ENCODE peak calls at places on chromosomes 13 and 19, in six cellular contexts. Z is pancreas, U is RWPE2, J is SK-N-SH, C is tibial nerve, R is left ventricle myocardium inferior. G is an unnamed sample.

GRCh38 chr19:29548483-29549085 is 22.8 kb downstream of the VSTM2B start:
- DNase-seq in Z (no peak), U (no peak), J (no peak), C (no peak), R (no peak), G (no peak)

GRCh38 chr13:49998714-49999624 is 2.1 kb downstream of the TRIM13 start:
- DNase-seq in Z (no peak), U (no peak), J (no peak), C (no peak), R (no peak), G (no peak)

GRCh38 chr19:31356587-31357314 is 7.5 kb upstream of the TSHZ3 start:
- DNase-seq in Z (no peak), U (no peak), J (peak), C (no peak), R (peak), G (no peak)

GRCh38 chr19:29819986-29820385 is 8.2 kb downstream of the CCNE1 start:
- DNase-seq in Z (no peak), U (no peak), J (no peak), C (no peak), R (no peak), G (no peak)

GRCh38 chr19:55041627-55042343 is 3.7 kb upstream of the GP6 start:
- DNase-seq in Z (no peak), U (no peak), J (no peak), C (no peak), R (no peak), G (no peak)

GRCh38 chr19:1267441-1268391 is 1.4 kb upstream of the CIRBP start:
- DNase-seq in Z (no peak), U (no peak), J (no peak), C (no peak), R (no peak), G (no peak)

GRCh38 chr19:44808463-44809371 is at the start of gene BCAM:
- DNase-seq in Z (peak), U (no peak), J (peak), C (peak), R (peak), G (no peak)

GRCh38 chr19:38412961-38413360 is 10.1 kb downstream of the FAM98C start:
- DNase-seq in Z (peak), U (no peak), J (no peak), C (no peak), R (no peak), G (no peak)

GRCh38 chr13:86945596-86945995 is 725.6 kb upstream of the SLITRK5 start:
- DNase-seq in Z (no peak), U (no peak), J (no peak), C (no peak), R (no peak), G (no peak)

GRCh38 chr13:20383058-20383457 is 142.6 kb downstream of the CRYL1 start:
- DNase-seq in Z (no peak), U (no peak), J (no peak), C (no peak), R (no peak), G (no peak)

DNA sequence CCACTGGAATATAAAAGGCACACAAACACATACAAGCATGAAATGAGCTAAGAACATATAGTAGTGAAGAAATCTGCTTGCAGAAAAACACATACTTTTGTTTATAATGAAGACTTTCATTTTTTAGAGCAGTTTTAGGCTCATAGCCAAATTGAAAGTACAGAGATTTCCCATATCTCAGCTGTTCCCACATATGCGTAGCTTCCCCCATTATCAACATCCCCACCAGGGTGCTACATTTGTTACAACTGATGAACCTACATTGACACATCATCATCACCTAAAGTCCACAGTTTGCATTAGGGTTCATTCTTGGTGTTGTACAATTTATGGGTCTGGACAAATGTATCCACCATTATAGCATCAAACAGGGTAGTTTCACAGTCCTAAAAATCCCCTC is 249.3 kb downstream of the KCTD12 start:
- DNase-seq in Z (no peak), U (no peak), J (no peak), C (no peak), R (no peak), G (no peak)
- H3K27ac ChIP-seq in Z (no peak), U (no peak), J (no peak), C (no peak), R (peak), G (no peak)

DNA sequence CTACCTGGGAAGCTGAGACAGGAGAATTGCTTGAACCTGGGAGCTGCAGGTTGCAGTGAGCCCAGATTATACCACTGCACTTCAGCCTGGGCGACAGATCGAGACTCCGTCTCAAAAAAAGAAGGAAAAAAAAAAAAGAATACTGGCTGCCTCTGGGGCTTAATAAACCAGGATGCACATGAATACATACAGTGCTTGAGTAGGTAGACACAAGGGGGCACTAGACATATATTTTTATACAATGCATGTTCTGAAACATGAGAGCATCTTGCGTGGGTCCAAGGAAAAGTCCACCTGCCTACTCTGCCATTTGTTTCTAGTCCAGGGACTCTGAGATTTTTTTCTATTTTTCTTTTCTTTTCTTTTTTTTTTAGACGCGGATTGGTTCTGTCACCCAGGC is 31.2 kb downstream of the KEAP1 start:
- DNase-seq in Z (no peak), U (no peak), J (peak), C (no peak), R (no peak), G (no peak)
- TF ChIP-seq CTCF in Z (no peak), U (peak), J (peak), C (no peak), R (peak), G (no peak)

DNA sequence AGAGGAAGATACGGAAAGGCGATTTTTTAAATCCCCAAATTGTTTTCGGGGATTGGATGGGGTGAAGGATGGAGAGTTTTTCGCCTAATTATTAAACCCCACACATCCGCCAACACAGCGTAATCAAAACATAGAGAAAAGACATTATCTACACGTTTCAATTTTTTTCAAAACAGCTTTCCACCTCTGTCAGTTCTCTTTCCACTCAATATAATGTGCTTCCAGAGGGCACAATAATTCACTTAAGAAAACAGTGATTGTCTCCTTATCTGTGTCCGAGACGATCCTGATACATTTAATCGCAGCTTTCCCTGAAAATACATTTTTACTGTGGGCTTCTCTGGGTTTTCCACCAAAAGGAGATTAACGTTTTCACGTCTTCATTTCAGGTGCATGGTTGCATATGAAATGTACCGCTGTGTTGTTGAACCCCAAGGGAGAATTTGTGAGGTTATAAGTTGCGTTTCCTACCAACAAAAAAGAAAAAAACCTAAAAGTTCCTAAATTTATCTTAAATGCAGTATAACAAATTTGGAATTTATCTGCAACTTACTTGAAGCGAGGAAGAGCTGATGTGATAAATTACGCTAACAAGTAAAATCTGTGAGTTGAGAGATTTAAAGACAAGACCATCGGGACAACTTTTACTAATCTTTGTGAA is 625 bp upstream of the OBI1 start:
- DNase-seq in Z (no peak), U (no peak), J (peak), C (no peak), R (no peak), G (no peak)
- H3K27ac ChIP-seq in Z (no peak), U (peak), J (peak), C (no peak), R (peak), G (peak)

GRCh38 chr13:45328661-45329105 is 12.3 kb downstream of the TPT1 start:
- DNase-seq in Z (no peak), U (no peak), J (no peak), C (no peak), R (no peak), G (no peak)

GRCh38 chr13:45327253-45327954 is 13.6 kb downstream of the TPT1 start:
- DNase-seq in Z (no peak), U (no peak), J (no peak), C (no peak), R (no peak), G (no peak)

GRCh38 chr13:45331123-45331619 is 9.8 kb downstream of the TPT1 start:
- DNase-seq in Z (no peak), U (no peak), J (no peak), C (no peak), R (no peak), G (no peak)

GRCh38 chr13:45321230-45321629 is 19.8 kb downstream of the TPT1 start:
- DNase-seq in Z (no peak), U (no peak), J (no peak), C (no peak), R (no peak), G (no peak)

DNA sequence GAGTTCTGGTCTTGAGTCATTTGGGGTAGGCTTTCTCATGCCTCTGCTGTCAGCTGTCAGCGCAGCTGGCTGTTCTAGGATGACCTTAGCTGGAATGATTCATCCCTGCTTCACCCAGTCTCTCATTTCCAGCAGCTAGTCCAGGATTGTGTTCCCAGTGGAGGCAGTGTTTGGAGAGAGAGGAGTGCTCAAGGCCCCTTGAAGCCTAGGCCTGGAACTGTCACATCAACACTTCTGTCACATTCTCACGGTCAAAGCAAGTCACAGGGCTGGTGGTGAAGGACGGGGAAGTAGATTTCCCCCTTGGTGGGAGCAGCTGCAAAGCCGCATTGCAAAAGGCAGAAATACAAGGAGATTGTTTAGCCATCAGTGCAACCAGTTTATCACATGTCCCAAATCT is 15.2 kb downstream of the TPT1 start:
- DNase-seq in Z (no peak), U (no peak), J (no peak), C (peak), R (peak), G (no peak)
- TF ChIP-seq CTCF in Z (no peak), U (no peak), J (no peak), C (no peak), R (no peak), G (no peak)

GRCh38 chr13:33168326-33168960 is 117.1 kb downstream of the STARD13 start:
- DNase-seq in Z (no peak), U (no peak), J (no peak), C (no peak), R (no peak), G (no peak)
- H3K27ac ChIP-seq in Z (no peak), U (peak), J (peak), C (peak), R (peak), G (no peak)

GRCh38 chr19:12293771-12294307 is 844 bp downstream of the ZNF44 start:
- DNase-seq in Z (peak), U (peak), J (peak), C (peak), R (peak), G (no peak)

GRCh38 chr19:12295191-12295590 is 508 bp upstream of the ZNF44 start:
- DNase-seq in Z (no peak), U (no peak), J (no peak), C (no peak), R (no peak), G (no peak)

GRCh38 chr19:12289790-12290065 is 5.0 kb downstream of the ZNF44 start:
- DNase-seq in Z (no peak), U (no peak), J (no peak), C (no peak), R (no peak), G (no peak)

DNA sequence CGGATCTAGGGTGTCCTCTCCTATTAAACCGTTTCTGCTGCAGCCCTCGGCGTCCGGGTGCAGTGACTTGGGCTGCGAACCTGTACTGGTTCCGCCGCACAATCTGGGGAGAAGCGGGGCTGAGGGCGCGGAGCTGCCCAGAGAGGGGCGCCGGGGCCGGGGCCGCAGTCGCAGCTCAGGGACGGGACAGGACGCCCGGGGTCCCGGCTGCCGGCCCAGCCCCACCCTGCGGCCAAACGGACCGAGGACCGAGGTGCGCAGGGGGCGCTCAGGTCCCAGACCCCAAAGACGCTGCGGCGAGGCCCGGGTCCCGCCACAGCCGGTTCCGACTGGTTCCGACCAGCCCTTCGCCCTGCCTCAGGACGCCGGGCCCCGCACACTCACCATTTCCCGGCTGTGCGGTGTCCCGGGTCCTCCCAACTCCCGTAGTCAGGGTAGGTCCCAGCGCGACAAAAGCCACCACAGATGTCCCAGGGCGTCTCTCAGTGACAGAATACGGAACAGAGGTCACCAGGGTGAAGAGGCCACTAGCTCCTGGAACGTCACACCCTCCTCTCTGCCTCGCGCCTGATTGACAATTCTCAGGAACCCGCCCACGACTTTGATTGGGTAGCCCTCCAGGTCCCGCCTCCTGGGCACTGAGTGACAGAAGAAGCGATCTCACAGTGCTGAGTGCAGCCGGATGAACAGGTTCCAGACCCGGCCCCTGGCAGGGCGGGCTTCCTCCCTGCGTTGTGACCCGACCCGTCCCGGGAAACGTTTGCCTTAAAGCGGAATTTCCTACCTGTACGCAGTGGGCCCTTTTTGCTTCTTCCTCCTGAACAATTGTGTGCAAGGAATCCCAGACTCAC is at the start of gene ZNF44:
- DNase-seq in Z (peak), U (peak), J (peak), C (peak), R (peak), G (peak)
- TF ChIP-seq CTCF in Z (no peak), U (no peak), J (no peak), C (no peak), R (no peak), G (no peak)

GRCh38 chr19:12035220-12036172 is at the start of gene ZNF433:
- DNase-seq in Z (peak), U (peak), J (peak), C (peak), R (peak), G (no peak)

GRCh38 chr19:12034610-12035009 is 869 bp downstream of the ZNF433 start:
- DNase-seq in Z (no peak), U (no peak), J (peak), C (no peak), R (no peak), G (no peak)

DNA sequence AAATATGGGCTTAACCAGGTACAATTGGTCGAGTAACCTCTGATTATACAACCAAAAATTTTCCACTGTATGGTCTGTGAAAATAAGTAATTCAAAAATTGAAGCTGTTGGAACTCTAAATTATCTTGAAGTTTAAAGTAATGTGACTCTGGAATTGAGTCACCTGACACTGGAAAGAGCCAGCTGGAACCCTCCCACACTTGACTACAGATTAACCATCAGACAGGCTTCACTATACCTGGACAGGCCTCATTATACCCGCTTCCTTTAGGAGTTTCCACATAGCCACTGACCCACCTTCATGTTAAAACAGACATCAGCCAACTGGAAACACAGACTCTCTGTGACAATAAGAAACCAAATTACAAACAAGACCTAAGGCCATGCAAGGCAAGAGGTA is 1.3 kb downstream of the ZNF433 start:
- DNase-seq in Z (no peak), U (no peak), J (no peak), C (no peak), R (no peak), G (no peak)
- H3K27ac ChIP-seq in Z (peak), U (no peak), J (no peak), C (no peak), R (no peak), G (peak)

GRCh38 chr13:24218977-24219376 is 58.5 kb downstream of the SPATA13 start:
- DNase-seq in Z (no peak), U (no peak), J (no peak), C (no peak), R (no peak), G (no peak)

GRCh38 chr13:24217601-24218281 is 57.2 kb downstream of the SPATA13 start:
- DNase-seq in Z (peak), U (no peak), J (no peak), C (no peak), R (no peak), G (no peak)

GRCh38 chr13:24221007-24221406 is 60.5 kb downstream of the SPATA13 start:
- DNase-seq in Z (peak), U (no peak), J (no peak), C (no peak), R (no peak), G (no peak)

GRCh38 chr13:24218320-24218719 is 57.8 kb downstream of the SPATA13 start:
- DNase-seq in Z (no peak), U (no peak), J (no peak), C (no peak), R (no peak), G (no peak)

GRCh38 chr13:24220086-24220703 is 59.7 kb downstream of the SPATA13 start:
- DNase-seq in Z (no peak), U (no peak), J (peak), C (no peak), R (no peak), G (peak)
- TF ChIP-seq CTCF in Z (peak), U (peak), J (peak), C (peak), R (peak), G (peak)

GRCh38 chr19:49820125-49820524 is 2.0 kb downstream of the MED25 start:
- DNase-seq in Z (no peak), U (no peak), J (no peak), C (no peak), R (no peak), G (no peak)

GRCh38 chr19:49818691-49819331 is 722 bp downstream of the MED25 start:
- DNase-seq in Z (no peak), U (no peak), J (no peak), C (no peak), R (no peak), G (no peak)

GRCh38 chr19:49816616-49817015 is 1.5 kb upstream of the MED25 start:
- DNase-seq in Z (no peak), U (no peak), J (no peak), C (no peak), R (no peak), G (no peak)

GRCh38 chr19:49814010-49814409 is 918 bp upstream of the FUZ start:
- DNase-seq in Z (no peak), U (no peak), J (no peak), C (no peak), R (no peak), G (no peak)

GRCh38 chr19:49817964-49818690 is at the start of gene MED25:
- DNase-seq in Z (peak), U (no peak), J (peak), C (peak), R (peak), G (peak)
- H3K27ac ChIP-seq in Z (peak), U (peak), J (peak), C (peak), R (peak), G (peak)

DNA sequence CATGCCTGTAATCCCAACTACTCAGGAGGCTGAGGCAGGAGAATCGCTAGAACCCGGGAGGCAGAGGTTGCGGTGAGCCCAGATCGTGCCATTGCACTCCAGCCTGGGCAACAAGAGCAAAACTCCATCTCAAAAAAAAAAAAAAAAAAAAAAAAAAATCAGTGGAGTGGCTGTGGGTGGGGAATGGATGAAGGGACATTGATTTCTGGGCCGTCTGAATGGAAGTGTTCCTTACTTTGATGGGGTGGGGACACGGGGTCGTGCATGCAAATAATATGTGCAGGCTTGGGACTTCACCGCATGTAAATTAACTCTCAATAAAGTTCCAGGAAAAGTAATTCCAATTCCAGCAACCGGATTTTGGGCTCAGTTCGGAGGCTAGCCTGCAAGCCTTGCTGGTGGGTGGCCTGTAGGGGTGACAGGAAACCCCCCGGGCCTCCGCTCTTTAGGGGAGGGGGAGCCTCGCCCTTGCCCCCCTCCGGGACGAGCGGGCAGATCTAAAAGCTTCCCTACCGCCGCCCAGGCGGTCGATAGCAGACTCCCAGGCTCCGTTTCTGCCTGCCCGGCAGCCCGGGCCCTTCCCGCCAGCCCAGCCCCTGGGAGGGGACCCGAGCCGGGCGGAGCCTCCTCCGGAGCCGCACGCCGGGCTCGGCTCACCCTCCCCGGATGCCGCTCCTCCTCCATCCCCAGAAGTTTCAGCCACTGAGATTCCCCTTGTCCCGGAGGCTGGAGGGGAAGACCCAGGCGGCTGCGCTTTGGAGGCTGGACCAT is 48.0 kb upstream of the ADGRE5 start:
- DNase-seq in Z (no peak), U (no peak), J (peak), C (no peak), R (peak), G (no peak)
- TF ChIP-seq CTCF in Z (no peak), U (no peak), J (no peak), C (no peak), R (no peak), G (no peak)

G was measured in Panc1.